ENCODE peak calls at places on chromosome 20, in eight cellular contexts. L is NCI-H1092; Y is stimulated activated CD4-positive, alpha-beta T cell treated with anti-CD3 and anti-CD28 coated beads, Interleukin-4, amount 100 ng/mL, for 24 hours; B is upper lobe of left lung; J is RKO; Z is dorsolateral prefrontal cortex; I is astrocyte of the cerebellum; A is GM03348. H is an unnamed sample.

GRCh38 chr20:31922588-31922987 is 29.3 kb downstream of the PDRG1 start:
- DNase-seq in Y (no peak), A (no peak), I (no peak), J (no peak), L (no peak), B (no peak), Z (no peak), H (no peak)

GRCh38 chr20:1499528-1500420 is 8.6 kb upstream of the SIRPB2 start:
- DNase-seq in Y (no peak), B (no peak), L (no peak), I (no peak), A (no peak), Z (no peak), J (no peak), H (no peak)

GRCh38 chr20:13430346-13431002 is 208.3 kb downstream of the TASP1 start:
- DNase-seq in L (no peak), Z (no peak), I (peak), A (no peak), B (no peak), J (no peak), Y (no peak), H (no peak)

GRCh38 chr20:59565768-59566461 is 38.4 kb upstream of the PHACTR3 start:
- DNase-seq in Z (no peak), J (no peak), A (peak), Y (no peak), I (no peak), B (no peak), L (no peak), H (no peak)

GRCh38 chr20:53210931-53211330 is 238.8 kb downstream of the TSHZ2 start:
- DNase-seq in L (no peak), Z (no peak), A (no peak), Y (no peak), I (no peak), B (no peak), J (no peak), H (no peak)

GRCh38 chr20:63687419-63688233 is 8.8 kb upstream of the TNFRSF6B start:
- DNase-seq in Z (no peak), B (peak), L (no peak), J (no peak), A (no peak), I (no peak), Y (no peak), H (no peak)

GRCh38 chr20:56451056-56451765 is 17.2 kb upstream of the RTF2 start:
- DNase-seq in B (no peak), A (no peak), I (no peak), Y (no peak), L (no peak), J (no peak), Z (no peak), H (no peak)

GRCh38 chr20:44056010-44056698 is 130.8 kb downstream of the JPH2 start:
- DNase-seq in L (no peak), J (peak), B (no peak), A (no peak), Y (peak), I (no peak), Z (no peak), H (peak)

GRCh38 chr20:46999821-47000465 is 105.3 kb downstream of the EYA2 start:
- DNase-seq in J (no peak), Y (no peak), L (peak), B (no peak), I (no peak), A (no peak), Z (no peak), H (no peak)

H was measured in EL.